ENCODE peak calls at places on chromosomes 13 and 19, in five cellular contexts. One of them, this sample, is unnamed.

GRCh38 chr19:43570174-43570791 is 5.0 kb downstream of the XRCC1 start:
- DNase-seq in mucosa of descending colon: no peak
- DNase-seq in right atrium auricular region: no peak
- DNase-seq in Caco-2: no peak
- DNase-seq in aorta: no peak
- DNase-seq in this sample: no peak

GRCh38 chr13:91572944-91573535 is 174.6 kb downstream of the GPC5 start:
- DNase-seq in mucosa of descending colon: no peak
- DNase-seq in right atrium auricular region: no peak
- DNase-seq in Caco-2: no peak
- DNase-seq in aorta: no peak
- DNase-seq in this sample: no peak

GRCh38 chr13:63517376-63517775 is 2101.7 kb upstream of the PCDH20 start:
- DNase-seq in mucosa of descending colon: no peak
- DNase-seq in right atrium auricular region: no peak
- DNase-seq in Caco-2: no peak
- DNase-seq in aorta: no peak
- DNase-seq in this sample: no peak

GRCh38 chr13:44759723-44760360 is 183.7 kb upstream of the TSC22D1 start:
- DNase-seq in mucosa of descending colon: no peak
- DNase-seq in right atrium auricular region: no peak
- DNase-seq in Caco-2: no peak
- DNase-seq in aorta: no peak
- DNase-seq in this sample: no peak

GRCh38 chr13:109871018-109871370 is 84.6 kb upstream of the IRS2 start:
- DNase-seq in mucosa of descending colon: no peak
- DNase-seq in right atrium auricular region: no peak
- DNase-seq in Caco-2: no peak
- DNase-seq in aorta: no peak
- DNase-seq in this sample: no peak

GRCh38 chr19:42229855-42230331 is 9.8 kb downstream of the ZNF526 start:
- DNase-seq in mucosa of descending colon: no peak
- DNase-seq in right atrium auricular region: no peak
- DNase-seq in Caco-2: no peak
- DNase-seq in aorta: no peak
- DNase-seq in this sample: no peak

GRCh38 chr19:46736544-46737274 is 9.1 kb upstream of the FKRP start:
- DNase-seq in mucosa of descending colon: peak; percentile 40
- DNase-seq in right atrium auricular region: peak; percentile 68
- DNase-seq in Caco-2: no peak
- DNase-seq in aorta: peak; percentile 62
- DNase-seq in this sample: peak; percentile 40

GRCh38 chr13:49113526-49114286 is 106.4 kb upstream of the MLNR start:
- DNase-seq in mucosa of descending colon: no peak
- DNase-seq in right atrium auricular region: no peak
- DNase-seq in Caco-2: no peak
- DNase-seq in aorta: no peak
- DNase-seq in this sample: peak; percentile 96

GRCh38 chr19:1446713-1447564 is 3.0 kb upstream of the APC2 start:
- DNase-seq in mucosa of descending colon: no peak
- DNase-seq in right atrium auricular region: no peak
- DNase-seq in Caco-2: no peak
- DNase-seq in aorta: no peak
- DNase-seq in this sample: peak; percentile 59

GRCh38 chr13:50198508-50198907 is 183.3 kb downstream of the KCNRG start:
- DNase-seq in mucosa of descending colon: no peak
- DNase-seq in right atrium auricular region: no peak
- DNase-seq in Caco-2: no peak
- DNase-seq in aorta: no peak
- DNase-seq in this sample: no peak

GRCh38 chr13:93865235-93865634 is 614.2 kb downstream of the DCT start:
- DNase-seq in mucosa of descending colon: no peak
- DNase-seq in right atrium auricular region: no peak
- DNase-seq in Caco-2: no peak
- DNase-seq in aorta: no peak
- DNase-seq in this sample: no peak

GRCh38 chr13:50713849-50714248 is 129.6 kb downstream of the DLEU7 start:
- DNase-seq in mucosa of descending colon: no peak
- DNase-seq in right atrium auricular region: no peak
- DNase-seq in Caco-2: no peak
- DNase-seq in aorta: no peak
- DNase-seq in this sample: no peak

GRCh38 chr19:8605514-8605913 is 5.0 kb downstream of the ADAMTS10 start:
- DNase-seq in mucosa of descending colon: no peak
- DNase-seq in right atrium auricular region: no peak
- DNase-seq in Caco-2: no peak
- DNase-seq in aorta: no peak
- DNase-seq in this sample: no peak

GRCh38 chr13:25192936-25193335 is 20.8 kb upstream of the AMER2 start:
- DNase-seq in mucosa of descending colon: no peak
- DNase-seq in right atrium auricular region: no peak
- DNase-seq in Caco-2: no peak
- DNase-seq in aorta: no peak
- DNase-seq in this sample: no peak

GRCh38 chr13:50127726-50128291 is 112.6 kb downstream of the KCNRG start:
- DNase-seq in mucosa of descending colon: no peak
- DNase-seq in right atrium auricular region: no peak
- DNase-seq in Caco-2: no peak
- DNase-seq in aorta: peak; percentile 48
- DNase-seq in this sample: no peak

GRCh38 chr19:5147971-5148793 is 179.3 kb downstream of the KDM4B start:
- DNase-seq in mucosa of descending colon: peak; percentile 46
- DNase-seq in right atrium auricular region: no peak
- DNase-seq in Caco-2: no peak
- DNase-seq in aorta: peak; percentile 53
- DNase-seq in this sample: no peak

GRCh38 chr13:51894239-51894638 is 32.5 kb downstream of the CCDC70 start:
- DNase-seq in mucosa of descending colon: no peak
- DNase-seq in right atrium auricular region: no peak
- DNase-seq in Caco-2: no peak
- DNase-seq in aorta: no peak
- DNase-seq in this sample: no peak

GRCh38 chr13:35771898-35772297 is 295.4 kb upstream of the MAB21L1 start:
- DNase-seq in mucosa of descending colon: no peak
- DNase-seq in right atrium auricular region: no peak
- DNase-seq in Caco-2: no peak
- DNase-seq in aorta: no peak
- DNase-seq in this sample: no peak

GRCh38 chr19:49844138-49844740 is 6.7 kb upstream of the PTOV1 start:
- DNase-seq in mucosa of descending colon: no peak
- DNase-seq in right atrium auricular region: no peak
- DNase-seq in Caco-2: no peak
- DNase-seq in aorta: no peak
- DNase-seq in this sample: no peak

GRCh38 chr13:71820699-71821098 is 46.3 kb downstream of the DACH1 start:
- DNase-seq in mucosa of descending colon: no peak
- DNase-seq in right atrium auricular region: no peak
- DNase-seq in Caco-2: no peak
- DNase-seq in aorta: no peak
- DNase-seq in this sample: no peak

GRCh38 chr13:103102482-103102881 is 36.3 kb upstream of the SLC10A2 start:
- DNase-seq in mucosa of descending colon: no peak
- DNase-seq in right atrium auricular region: no peak
- DNase-seq in Caco-2: no peak
- DNase-seq in aorta: no peak
- DNase-seq in this sample: no peak

GRCh38 chr19:11486661-11487503 is 6.0 kb upstream of the ELAVL3 start:
- DNase-seq in mucosa of descending colon: no peak
- DNase-seq in right atrium auricular region: no peak
- DNase-seq in Caco-2: no peak
- DNase-seq in aorta: no peak
- DNase-seq in this sample: no peak

GRCh38 chr19:58091251-58091995 is 6.6 kb downstream of the ZSCAN18 start:
- DNase-seq in mucosa of descending colon: no peak
- DNase-seq in right atrium auricular region: no peak
- DNase-seq in Caco-2: no peak
- DNase-seq in aorta: no peak
- DNase-seq in this sample: no peak

GRCh38 chr13:20570540-20570939 is 3.6 kb downstream of the IFT88 start:
- DNase-seq in mucosa of descending colon: no peak
- DNase-seq in right atrium auricular region: no peak
- DNase-seq in Caco-2: no peak
- DNase-seq in aorta: no peak
- DNase-seq in this sample: no peak

GRCh38 chr19:1566392-1567115 is 1.6 kb downstream of the MEX3D start:
- DNase-seq in mucosa of descending colon: peak; percentile 70
- DNase-seq in right atrium auricular region: peak; percentile 82
- DNase-seq in Caco-2: peak; percentile 52
- DNase-seq in aorta: peak; percentile 68
- DNase-seq in this sample: peak; percentile 82

GRCh38 chr13:44298314-44298713 is 75.3 kb upstream of the SERP2 start:
- DNase-seq in mucosa of descending colon: no peak
- DNase-seq in right atrium auricular region: no peak
- DNase-seq in Caco-2: no peak
- DNase-seq in aorta: no peak
- DNase-seq in this sample: no peak

GRCh38 chr19:38663156-38663651 is 15.8 kb downstream of the ACTN4 start:
- DNase-seq in mucosa of descending colon: peak; percentile 51
- DNase-seq in right atrium auricular region: no peak
- DNase-seq in Caco-2: no peak
- DNase-seq in aorta: no peak
- DNase-seq in this sample: no peak

GRCh38 chr19:38660724-38661123 is 13.3 kb downstream of the ACTN4 start:
- DNase-seq in mucosa of descending colon: peak; percentile 36
- DNase-seq in right atrium auricular region: no peak
- DNase-seq in Caco-2: no peak
- DNase-seq in aorta: no peak
- DNase-seq in this sample: no peak

GRCh38 chr19:38662508-38663155 is 15.2 kb downstream of the ACTN4 start:
- DNase-seq in mucosa of descending colon: no peak
- DNase-seq in right atrium auricular region: no peak
- DNase-seq in Caco-2: no peak
- DNase-seq in aorta: no peak
- DNase-seq in this sample: no peak

GRCh38 chr19:38661166-38661565 is 13.7 kb downstream of the ACTN4 start:
- DNase-seq in mucosa of descending colon: no peak
- DNase-seq in right atrium auricular region: no peak
- DNase-seq in Caco-2: no peak
- DNase-seq in aorta: no peak
- DNase-seq in this sample: no peak

DNA sequence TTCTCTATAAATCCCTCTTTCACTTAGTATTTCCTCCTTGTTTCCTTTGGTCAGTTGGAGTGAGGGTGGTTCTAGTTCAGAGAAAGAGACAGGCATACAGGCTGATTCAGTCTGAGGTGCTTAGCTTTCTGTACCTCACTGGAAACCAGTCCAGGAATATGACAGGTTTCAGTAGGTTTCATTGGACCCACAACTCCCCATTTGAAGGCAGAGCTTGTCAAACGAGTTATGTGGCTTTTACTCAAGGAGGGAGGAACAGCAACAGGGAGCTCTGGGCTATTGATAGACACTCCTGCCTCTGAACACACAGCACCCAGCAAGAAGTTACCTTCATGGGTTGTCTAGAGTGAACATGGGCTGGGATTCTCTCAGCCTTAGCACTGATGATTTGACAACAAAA is 14.5 kb downstream of the ACTN4 start:
- DNase-seq in mucosa of descending colon: no peak
- DNase-seq in right atrium auricular region: no peak
- DNase-seq in Caco-2: peak; percentile 79
- DNase-seq in aorta: no peak
- DNase-seq in this sample: no peak
- H3K4me1 ChIP-seq in mucosa of descending colon: peaks cover 93% of the 10 kb centered on the region
- H3K4me1 ChIP-seq in right atrium auricular region: no peaks in the 10 kb centered on the region
- H3K4me1 ChIP-seq in Caco-2: peaks cover 100% of the 10 kb centered on the region
- H3K4me1 ChIP-seq in aorta: no peaks in the 10 kb centered on the region
- H3K4me1 ChIP-seq in this sample: peaks cover 22% of the 10 kb centered on the region

DNA sequence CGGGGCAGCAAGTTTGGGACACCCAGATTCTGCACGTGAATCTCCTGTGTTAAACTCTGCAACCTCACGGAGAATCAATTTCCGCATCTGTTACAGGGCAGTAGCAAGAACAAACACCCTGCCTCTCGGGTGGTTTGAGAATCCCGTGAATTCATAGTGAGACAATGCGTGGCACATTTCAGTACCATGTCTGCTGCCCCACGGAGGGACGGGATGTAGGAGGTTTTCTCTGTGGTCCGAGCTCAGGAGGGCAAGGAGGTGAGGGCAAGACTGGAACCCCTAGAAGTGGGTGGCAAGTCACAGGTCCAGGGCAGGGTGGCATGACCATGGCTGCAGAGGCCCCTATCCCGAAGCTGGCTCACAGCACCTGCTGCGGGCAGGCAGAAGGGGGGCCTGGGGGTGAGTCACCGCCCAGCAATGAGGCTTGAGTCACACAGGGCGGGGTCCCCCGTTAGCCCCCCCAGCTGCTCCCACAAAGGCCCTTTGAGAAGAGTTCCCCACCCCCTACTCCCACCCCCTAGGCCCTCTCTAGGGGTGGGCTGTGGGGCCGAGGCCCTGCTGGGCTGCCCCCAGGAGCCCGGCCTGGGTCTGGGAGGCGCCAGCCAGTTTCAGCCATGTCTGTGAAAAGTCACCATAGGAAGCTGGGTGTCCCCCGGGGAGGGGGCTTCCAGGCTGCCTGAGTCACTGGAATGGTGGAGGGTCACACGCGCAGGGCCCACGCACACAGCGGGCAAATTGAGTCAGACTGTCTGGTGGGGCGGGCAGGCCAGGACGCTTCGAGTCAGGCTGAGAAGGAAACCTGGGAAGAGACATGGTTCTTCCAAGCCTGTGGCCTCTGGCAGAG is 25.8 kb upstream of the NANOS3 start:
- DNase-seq in mucosa of descending colon: peak; percentile 90
- DNase-seq in right atrium auricular region: peak; percentile 95
- DNase-seq in Caco-2: peak; percentile 84
- DNase-seq in aorta: peak; percentile 94
- DNase-seq in this sample: no peak
- H3K4me3 ChIP-seq in mucosa of descending colon: peak overlapping the region; percentile 15
- H3K4me3 ChIP-seq in right atrium auricular region: peak overlapping the region; percentile 12
- H3K4me3 ChIP-seq in Caco-2: peak overlapping the region; percentile 38
- H3K4me3 ChIP-seq in aorta: no peak overlapping the region
- H3K4me3 ChIP-seq in this sample: peak overlapping the region; percentile 21

GRCh38 chr19:27894906-27895754 is 1317.8 kb downstream of the UQCRFS1 start:
- DNase-seq in mucosa of descending colon: no peak
- DNase-seq in right atrium auricular region: no peak
- DNase-seq in Caco-2: no peak
- DNase-seq in aorta: no peak
- DNase-seq in this sample: no peak
- H3K9me3 ChIP-seq in mucosa of descending colon: no peaks in the 10 kb centered on the region
- H3K9me3 ChIP-seq in right atrium auricular region: no peaks in the 10 kb centered on the region
- H3K9me3 ChIP-seq in Caco-2: no peaks in the 10 kb centered on the region
- H3K9me3 ChIP-seq in aorta: no peaks in the 10 kb centered on the region
- H3K9me3 ChIP-seq in this sample: no peaks in the 10 kb centered on the region

GRCh38 chr19:14114854-14115253 is 2.7 kb downstream of the PRKACA start:
- DNase-seq in mucosa of descending colon: peak; percentile 77
- DNase-seq in right atrium auricular region: peak; percentile 71
- DNase-seq in Caco-2: no peak
- DNase-seq in aorta: peak; percentile 78
- DNase-seq in this sample: no peak

GRCh38 chr19:14116918-14117578 is 514 bp downstream of the PRKACA start:
- DNase-seq in mucosa of descending colon: peak; percentile 74
- DNase-seq in right atrium auricular region: no peak
- DNase-seq in Caco-2: no peak
- DNase-seq in aorta: peak; percentile 68
- DNase-seq in this sample: no peak

GRCh38 chr19:14115761-14116160 is 1.8 kb downstream of the PRKACA start:
- DNase-seq in mucosa of descending colon: no peak
- DNase-seq in right atrium auricular region: no peak
- DNase-seq in Caco-2: no peak
- DNase-seq in aorta: no peak
- DNase-seq in this sample: no peak

GRCh38 chr19:14117668-14118164 is at the start of gene PRKACA:
- DNase-seq in mucosa of descending colon: peak; percentile 99
- DNase-seq in right atrium auricular region: peak; percentile 99
- DNase-seq in Caco-2: peak; percentile 98
- DNase-seq in aorta: peak; percentile 100
- DNase-seq in this sample: peak; percentile 98

GRCh38 chr19:14116525-14116917 is 1.0 kb downstream of the PRKACA start:
- DNase-seq in mucosa of descending colon: no peak
- DNase-seq in right atrium auricular region: no peak
- DNase-seq in Caco-2: no peak
- DNase-seq in aorta: no peak
- DNase-seq in this sample: no peak
- H3K4me1 ChIP-seq in mucosa of descending colon: peaks cover 46% of the 10 kb centered on the region
- H3K4me1 ChIP-seq in right atrium auricular region: no peaks in the 10 kb centered on the region
- H3K4me1 ChIP-seq in Caco-2: peaks cover 13% of the 10 kb centered on the region
- H3K4me1 ChIP-seq in aorta: no peaks in the 10 kb centered on the region
- H3K4me1 ChIP-seq in this sample: peaks cover 12% of the 10 kb centered on the region